ENCODE peak calls at places on chromosomes 5 and 9, in four cellular contexts. S is hepatocyte, K is brain microvascular endothelial cell, I is tibial nerve. Q is an unnamed sample.

GRCh38 chr5:27639005-27639612 is 600.7 kb upstream of the CDH9 start:
- DNase-seq in S (no peak), I (no peak), K (no peak), Q (no peak)

GRCh38 chr5:154829589-154830218 is 20.7 kb downstream of the FAXDC2 start:
- DNase-seq in S (no peak), I (no peak), K (no peak), Q (peak; percentile 74)

GRCh38 chr9:128497824-128498610 is 6.5 kb upstream of the GLE1 start:
- DNase-seq in K (no peak), S (no peak), I (no peak), Q (no peak)

GRCh38 chr9:111067472-111067871 is 29.2 kb upstream of the LPAR1 start:
- DNase-seq in K (no peak), S (no peak), I (no peak), Q (no peak)

GRCh38 chr5:93162201-93162654 is 418.8 kb downstream of the NR2F1-AS1 start:
- DNase-seq in S (no peak), K (peak; percentile 46), I (no peak), Q (no peak)

GRCh38 chr5:25858019-25858418 is 1180.4 kb downstream of the CDH9 start:
- DNase-seq in S (peak; percentile 14), K (no peak), I (no peak), Q (peak; percentile 15)

GRCh38 chr5:165209101-165209727 is 1703.8 kb downstream of the MAT2B start:
- DNase-seq in S (peak; percentile 46), I (no peak), K (no peak), Q (no peak)

GRCh38 chr9:72203205-72203803 is 54.1 kb downstream of the GDA start:
- DNase-seq in I (no peak), K (peak; percentile 25), S (peak; percentile 64), Q (peak; percentile 6)

GRCh38 chr5:168708301-168708695 is 129.1 kb upstream of the PANK3 start:
- DNase-seq in I (no peak), S (no peak), K (no peak), Q (no peak)

GRCh38 chr9:134059661-134060395 is 8.0 kb downstream of the BRD3 start:
- DNase-seq in S (no peak), K (no peak), I (no peak), Q (peak; percentile 11)

GRCh38 chr9:21931428-21931827 is 62.8 kb downstream of the CDKN2A start:
- DNase-seq in I (no peak), K (no peak), S (no peak), Q (no peak)

GRCh38 chr9:37300620-37301368 is 121.7 kb upstream of the GRHPR start:
- DNase-seq in I (no peak), K (no peak), S (peak; percentile 10), Q (no peak)

GRCh38 chr9:123745933-123746332 is 184.0 kb downstream of the DENND1A start:
- DNase-seq in K (no peak), S (no peak), I (no peak), Q (no peak)

GRCh38 chr5:82599692-82600091 is 321.5 kb upstream of the RPS23 start:
- DNase-seq in I (no peak), K (no peak), S (no peak), Q (no peak)

GRCh38 chr9:137369911-137370630 is 52.9 kb downstream of the EXD3 start:
- DNase-seq in I (no peak), K (no peak), S (no peak), Q (peak; percentile 36)

GRCh38 chr9:23254404-23255184 is 571.4 kb downstream of the ELAVL2 start:
- DNase-seq in I (no peak), K (no peak), S (no peak), Q (no peak)

GRCh38 chr9:107397076-107398049 is 92.2 kb downstream of the KLF4 start:
- DNase-seq in I (no peak), S (no peak), K (no peak), Q (no peak)

GRCh38 chr9:97803167-97804058 is 49.6 kb upstream of the FOXE1 start:
- DNase-seq in I (peak; percentile 41), K (peak; percentile 9), S (peak; percentile 91), Q (peak; percentile 51)

GRCh38 chr5:135488727-135489465 is 36.7 kb upstream of the TIFAB start:
- DNase-seq in K (peak; percentile 62), S (peak; percentile 56), I (no peak), Q (peak; percentile 47)

GRCh38 chr9:126211441-126212074 is 115.1 kb upstream of the MVB12B start:
- DNase-seq in S (no peak), I (no peak), K (no peak), Q (no peak)

GRCh38 chr9:83535736-83536135 is 2.5 kb downstream of the FRMD3 start:
- DNase-seq in S (no peak), K (no peak), I (no peak), Q (peak; percentile 32)

GRCh38 chr5:172044631-172045314 is 38.3 kb upstream of the FBXW11 start:
- DNase-seq in S (no peak), K (no peak), I (no peak), Q (peak; percentile 63)

GRCh38 chr9:22649384-22649783 is 202.8 kb downstream of the DMRTA1 start:
- DNase-seq in I (no peak), K (no peak), S (no peak), Q (no peak)

GRCh38 chr9:110464321-110464720 is 115.2 kb downstream of the SVEP1 start:
- DNase-seq in S (no peak), K (no peak), I (no peak), Q (no peak)

GRCh38 chr5:55888205-55888604 is 37.0 kb downstream of the IL31RA start:
- DNase-seq in K (no peak), S (no peak), I (no peak), Q (no peak)

GRCh38 chr5:31021181-31021624 is 172.3 kb upstream of the CDH6 start:
- DNase-seq in K (peak; percentile 80), S (peak; percentile 50), I (no peak), Q (no peak)

GRCh38 chr9:104088416-104088815 is 5.7 kb upstream of the SMC2 start:
- DNase-seq in K (no peak), S (no peak), I (no peak), Q (no peak)

GRCh38 chr9:122370303-122370702 is 521 bp upstream of the PTGS1 start:
- DNase-seq in I (no peak), K (no peak), S (no peak), Q (no peak)
- H3K4me3 ChIP-seq in I (peak overlapping the region; percentile 41), K (no peak overlapping the region), S (no peak overlapping the region), Q (no peak overlapping the region)

GRCh38 chr5:148632280-148632679 is 22.0 kb downstream of the HTR4 start:
- DNase-seq in I (no peak), K (no peak), S (no peak), Q (no peak)

GRCh38 chr5:148632978-148633377 is 21.3 kb downstream of the HTR4 start:
- DNase-seq in K (no peak), S (peak; percentile 13), I (no peak), Q (no peak)

GRCh38 chr5:148639081-148639480 is 15.2 kb downstream of the HTR4 start:
- DNase-seq in S (no peak), I (no peak), K (no peak), Q (no peak)

GRCh38 chr5:148636353-148636752 is 18.0 kb downstream of the HTR4 start:
- DNase-seq in I (no peak), S (no peak), K (no peak), Q (no peak)

DNA sequence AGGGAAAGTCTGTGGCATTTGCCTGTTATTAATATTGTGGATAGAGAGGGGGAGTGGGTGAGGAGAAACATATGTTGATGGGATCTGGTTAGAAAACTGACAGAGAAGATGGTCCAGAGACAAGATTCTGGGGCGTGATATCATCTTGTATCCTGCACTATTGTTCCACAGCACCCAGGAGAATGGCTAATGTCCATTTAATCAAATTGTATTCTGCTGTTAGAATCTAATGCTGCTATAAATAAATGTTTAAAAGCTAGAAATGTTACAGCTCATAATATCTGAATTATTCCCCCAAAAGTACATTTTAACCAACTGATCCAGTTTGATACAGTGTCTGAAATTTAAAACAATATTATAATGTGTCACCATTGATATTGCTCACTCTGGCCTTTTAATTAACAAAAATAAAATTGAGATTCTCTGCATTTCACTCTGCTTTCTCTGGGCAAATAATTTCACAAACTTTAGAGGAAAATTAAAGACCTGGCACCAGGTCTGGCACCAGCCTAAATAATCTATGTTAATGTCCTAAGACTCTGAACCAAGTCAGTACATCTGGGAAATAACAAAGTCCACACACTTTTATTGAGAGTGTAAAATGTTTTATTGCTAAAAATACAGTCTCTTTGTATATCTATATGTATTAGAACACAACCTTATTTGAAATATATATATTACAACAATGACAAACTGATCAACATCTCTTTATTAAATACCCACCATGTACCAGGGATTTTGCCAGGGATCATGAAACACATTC is 18.8 kb downstream of the HTR4 start:
- DNase-seq in S (no peak), I (no peak), K (no peak), Q (no peak)
- H3K27ac ChIP-seq in S (no peak overlapping the region), I (no peak overlapping the region), K (no peak overlapping the region), Q (no peak overlapping the region)

GRCh38 chr5:88829053-88829452 is 53.9 kb downstream of the MEF2C start:
- DNase-seq in S (no peak), I (no peak), K (peak; percentile 12), Q (no peak)
- H3K4me3 ChIP-seq in S (no peak overlapping the region), I (no peak overlapping the region), K (no peak overlapping the region), Q (no peak overlapping the region)

GRCh38 chr9:113774968-113775367 is 101.1 kb upstream of the ZNF618 start:
- DNase-seq in I (no peak), K (no peak), S (no peak), Q (no peak)
- H3K27ac ChIP-seq in I (no peak overlapping the region), K (no peak overlapping the region), S (no peak overlapping the region), Q (no peak overlapping the region)

DNA sequence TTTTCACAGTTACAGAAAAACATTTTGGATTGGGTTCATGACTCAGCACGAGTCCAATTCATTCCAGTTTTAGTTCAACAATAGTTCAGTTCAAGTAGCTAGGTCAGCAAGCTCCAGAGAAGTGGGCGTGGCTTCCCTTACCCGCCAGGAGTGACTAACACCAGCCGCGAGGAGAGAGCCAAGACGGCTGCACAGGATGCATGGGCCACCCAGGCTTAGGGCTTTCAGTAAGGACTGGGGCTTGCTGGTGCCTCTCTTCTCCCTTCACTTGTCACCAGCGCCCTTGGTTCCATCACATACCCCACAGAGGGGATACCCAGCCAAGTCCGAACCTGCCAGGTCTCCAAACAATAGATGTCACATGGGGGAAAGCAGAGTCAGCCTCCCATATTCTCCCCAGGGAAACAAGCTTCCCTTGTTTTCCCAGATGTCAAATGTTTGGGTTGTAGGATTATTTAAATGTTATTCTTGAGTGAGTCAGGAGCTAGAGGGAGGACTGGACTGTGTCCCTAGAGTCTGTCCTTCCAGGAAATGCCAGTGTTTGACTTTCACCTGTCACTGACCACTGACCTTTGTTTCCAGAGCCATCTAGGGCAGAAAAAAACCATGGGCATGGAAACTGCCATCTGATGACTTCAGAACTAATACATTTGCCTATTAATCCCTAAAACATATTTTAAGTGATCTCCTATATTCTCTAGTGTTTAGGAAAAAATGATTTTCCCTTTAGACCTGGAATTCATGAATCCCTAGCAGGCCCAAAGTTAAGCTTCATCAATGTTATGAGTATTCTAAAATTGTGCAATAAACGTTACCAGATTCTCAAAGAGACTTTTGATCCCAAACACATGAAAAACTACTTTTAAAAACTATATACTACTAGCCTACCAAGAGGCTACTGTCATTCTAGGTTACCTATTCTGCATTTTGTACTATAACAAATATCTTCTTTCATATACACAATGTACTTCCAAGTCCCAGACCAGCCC is 51.9 kb downstream of the NIPAL4 start:
- DNase-seq in K (peak; percentile 99), I (peak; percentile 92), S (peak; percentile 68), Q (peak; percentile 98)
- H3K4me3 ChIP-seq in K (no peak overlapping the region), I (no peak overlapping the region), S (no peak overlapping the region), Q (no peak overlapping the region)

GRCh38 chr5:117881426-117882230 is 1106.7 kb downstream of the DTWD2 start:
- DNase-seq in K (no peak), I (no peak), S (no peak), Q (no peak)
- H3K27ac ChIP-seq in K (no peak overlapping the region), I (no peak overlapping the region), S (no peak overlapping the region), Q (no peak overlapping the region)